ENCODE peak calls at places on chromosomes 6 and 20, in seven cellular contexts. Q is OCI-LY7, F is transverse colon, E is lower leg skin, X is right atrium auricular region, N is GM06990, K is AG09319. Z is an unnamed sample.

GRCh38 chr20:52578559-52578958 is 387.0 kb upstream of the ZFP64 start:
- DNase-seq in X (no peak), N (no peak), E (no peak), K (no peak), F (no peak), Q (no peak), Z (no peak)

GRCh38 chr6:88725111-88725711 is 238.2 kb downstream of the RNGTT start:
- DNase-seq in E (no peak), K (no peak), Q (peak), N (no peak), F (no peak), X (no peak), Z (peak)

GRCh38 chr6:105600342-105601293 is 197.7 kb upstream of the PREP start:
- DNase-seq in Q (no peak), N (no peak), E (no peak), X (no peak), K (no peak), F (no peak), Z (no peak)

GRCh38 chr6:159874475-159874874 is 16.3 kb upstream of the MAS1 start:
- DNase-seq in Q (no peak), K (no peak), N (no peak), X (no peak), E (no peak), F (no peak), Z (no peak)

GRCh38 chr6:10521104-10521808 is at the start of gene GCNT2:
- DNase-seq in K (no peak), N (peak), X (no peak), Q (no peak), E (no peak), F (peak), Z (peak)

GRCh38 chr20:50870572-50871161 is 60.6 kb downstream of the ADNP start:
- DNase-seq in E (no peak), K (no peak), X (no peak), Q (no peak), F (no peak), N (no peak), Z (peak)

GRCh38 chr6:3442444-3443220 is 14.2 kb downstream of the SLC22A23 start:
- DNase-seq in N (no peak), E (no peak), K (no peak), F (no peak), X (no peak), Q (no peak), Z (no peak)

GRCh38 chr6:162264581-162264980 is 463.0 kb downstream of the PRKN start:
- DNase-seq in X (no peak), K (no peak), N (no peak), Q (no peak), F (no peak), E (no peak), Z (no peak)

GRCh38 chr6:18585032-18585573 is 198.0 kb downstream of the RNF144B start:
- DNase-seq in N (no peak), Q (no peak), K (peak), E (peak), F (peak), X (no peak), Z (no peak)

GRCh38 chr6:157235600-157236039 is 87.7 kb downstream of the TMEM242 start:
- DNase-seq in X (peak), K (no peak), E (no peak), Q (no peak), N (no peak), F (peak), Z (peak)

GRCh38 chr6:39899540-39900295 is 34.5 kb downstream of the MOCS1 start:
- DNase-seq in Q (no peak), K (no peak), F (no peak), E (no peak), N (no peak), X (no peak), Z (no peak)

GRCh38 chr6:40692311-40692710 is 105.1 kb upstream of the LRFN2 start:
- DNase-seq in Q (no peak), X (no peak), K (no peak), N (no peak), F (no peak), E (no peak), Z (no peak)

GRCh38 chr6:159691133-159691962 is 1.7 kb downstream of the SOD2 start:
- DNase-seq in F (no peak), X (no peak), E (peak), Q (peak), N (no peak), K (peak), Z (no peak)

GRCh38 chr20:37972256-37973058 is 60.8 kb downstream of the TTI1 start:
- DNase-seq in X (no peak), E (no peak), Q (no peak), F (no peak), K (no peak), N (no peak), Z (no peak)

GRCh38 chr20:44966030-44966961 is at the start of gene STK4:
- DNase-seq in E (peak), K (peak), Q (peak), F (peak), N (peak), X (peak), Z (peak)

GRCh38 chr20:22791877-22792525 is 207.6 kb upstream of the FOXA2 start:
- DNase-seq in E (no peak), K (no peak), Q (no peak), F (no peak), N (no peak), X (no peak), Z (no peak)

GRCh38 chr20:63942250-63943006 is 13.8 kb downstream of the UCKL1 start:
- DNase-seq in K (no peak), Q (peak), X (no peak), E (no peak), N (peak), F (peak), Z (peak)

GRCh38 chr6:162404926-162405325 is 322.6 kb downstream of the PRKN start:
- DNase-seq in K (no peak), X (no peak), Q (no peak), E (no peak), N (no peak), F (no peak), Z (no peak)

GRCh38 chr6:28683945-28684538 is 158.4 kb downstream of the GPX5 start:
- DNase-seq in Q (peak), X (no peak), K (peak), N (no peak), E (no peak), F (peak), Z (no peak)

GRCh38 chr6:32972353-32973143 is 4.2 kb downstream of the BRD2 start:
- DNase-seq in Q (peak), K (no peak), F (peak), N (no peak), X (no peak), E (no peak), Z (peak)

GRCh38 chr20:8385247-8385646 is 253.2 kb downstream of the PLCB1 start:
- DNase-seq in E (no peak), X (no peak), F (no peak), Q (peak), N (no peak), K (no peak), Z (peak)

GRCh38 chr6:12017263-12017662 is 5.2 kb downstream of the HIVEP1 start:
- DNase-seq in N (no peak), K (no peak), E (no peak), X (no peak), Q (no peak), F (peak), Z (no peak)

GRCh38 chr6:75611702-75612375 is 10.2 kb downstream of the SENP6 start:
- DNase-seq in F (no peak), Q (no peak), X (no peak), E (no peak), N (no peak), K (no peak), Z (no peak)

DNA sequence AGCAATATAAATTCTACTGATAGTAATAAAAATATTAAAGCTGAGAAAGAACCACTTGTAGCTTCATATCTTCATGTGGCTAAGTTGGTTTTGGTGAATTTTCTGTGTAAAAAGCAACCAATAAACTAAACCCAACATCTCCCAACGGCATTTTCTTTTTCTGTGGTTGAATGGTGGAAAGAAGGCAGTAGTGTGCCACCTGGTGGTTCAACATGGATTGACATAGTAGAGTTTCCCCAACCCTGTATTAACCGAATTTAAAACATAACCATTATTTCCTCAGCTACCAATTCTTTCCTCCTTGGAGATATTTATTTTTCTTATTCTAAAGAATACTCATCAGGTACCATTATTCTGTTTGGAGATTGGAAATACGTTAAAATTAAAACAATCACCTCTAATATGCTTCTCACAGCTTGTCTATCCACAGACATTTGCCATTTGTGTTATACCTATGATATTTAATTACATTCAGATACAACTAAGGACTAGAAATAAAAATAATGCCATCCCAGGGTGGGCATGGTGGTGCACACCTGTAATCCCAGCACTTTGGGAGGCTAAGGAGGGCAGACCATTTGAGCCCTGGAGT is 117.1 kb upstream of the EEF1E1 start:
- DNase-seq in F (peak), K (peak), E (peak), Q (peak), N (peak), X (no peak), Z (no peak)
- TF ChIP-seq CTCF in F (peak), K (peak), E (no peak), Q (peak), N (peak), X (peak), Z (peak)

GRCh38 chr6:30101423-30101938 is 11.4 kb downstream of the TRIM31 start:
- DNase-seq in N (no peak), F (no peak), K (no peak), X (no peak), Q (no peak), E (no peak), Z (no peak)

GRCh38 chr6:30102701-30103629 is 9.9 kb downstream of the TRIM31 start:
- DNase-seq in E (peak), Q (peak), K (peak), N (peak), F (peak), X (peak), Z (peak)

GRCh38 chr6:30100585-30101422 is 12.1 kb downstream of the TRIM31 start:
- DNase-seq in K (no peak), X (no peak), Q (no peak), F (peak), N (no peak), E (peak), Z (no peak)

GRCh38 chr6:30103630-30104179 is 9.2 kb downstream of the TRIM31 start:
- DNase-seq in N (no peak), X (no peak), F (no peak), K (no peak), E (no peak), Q (no peak), Z (no peak)

GRCh38 chr6:30101939-30102700 is 10.8 kb downstream of the TRIM31 start:
- DNase-seq in N (peak), Q (peak), K (peak), E (peak), X (peak), F (peak), Z (peak)
- TF ChIP-seq CTCF in N (peak), Q (no peak), K (peak), E (no peak), X (peak), F (no peak), Z (no peak)

DNA sequence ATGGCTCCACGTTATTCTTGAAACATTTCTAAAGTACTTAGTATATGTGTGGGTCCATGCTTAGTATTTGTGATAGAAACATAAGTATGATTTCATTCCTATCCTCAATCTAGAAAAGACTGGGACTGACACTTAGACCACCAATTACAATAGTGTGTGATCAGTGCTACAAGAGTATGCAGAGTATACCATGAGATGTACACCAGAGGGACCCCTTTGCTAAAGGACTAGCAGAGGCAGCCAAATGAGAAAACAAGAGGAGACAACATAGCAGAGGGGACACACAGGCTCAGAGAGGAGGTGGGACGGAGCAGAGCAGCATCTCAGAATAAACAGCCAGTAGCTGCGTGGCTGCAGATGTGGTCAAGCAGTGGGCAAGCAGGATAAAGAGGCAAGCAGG is 21.0 kb downstream of the RMND1 start:
- DNase-seq in X (no peak), N (no peak), K (no peak), Q (no peak), F (no peak), E (no peak), Z (no peak)
- TF ChIP-seq CTCF in X (no peak), N (no peak), K (no peak), Q (peak), F (no peak), E (no peak), Z (no peak)

DNA sequence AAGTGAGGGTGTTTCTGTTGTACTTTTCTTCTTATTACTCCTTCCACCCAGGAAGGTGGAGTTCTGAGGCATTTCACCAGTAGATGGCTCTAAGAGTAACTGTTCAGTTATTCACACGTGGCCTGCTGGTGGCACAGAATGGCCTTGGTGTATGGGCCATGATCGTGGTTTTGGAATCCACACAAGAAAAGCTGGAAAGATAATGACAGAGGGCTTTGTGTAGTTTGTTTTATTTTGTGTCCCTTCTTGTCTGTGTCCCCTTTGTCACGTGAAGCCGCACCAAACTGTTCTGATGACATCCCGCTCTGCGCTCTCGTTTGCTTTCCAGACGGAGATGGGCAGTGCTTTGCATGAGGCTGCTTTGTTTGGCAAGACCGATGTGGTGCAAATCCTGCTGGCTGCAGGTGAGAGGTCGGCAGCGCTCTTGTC is 93.4 kb downstream of the ANKS1A start:
- DNase-seq in K (no peak), Q (peak), E (no peak), X (no peak), N (no peak), F (no peak), Z (no peak)
- TF ChIP-seq CTCF in K (peak), Q (peak), E (no peak), X (no peak), N (peak), F (no peak), Z (no peak)

Z was measured in glutamatergic neuron.